ENCODE peak calls at places on chromosomes 12 and 14, in eight cellular contexts. S is adipocyte; Z is effector memory CD8-positive, alpha-beta T cell; A is HL-60; Q is small intestine; V is stimulated activated CD8-positive, alpha-beta memory T cell treated with anti-CD3 and anti-CD28 coated beads, Interleukin-4, amount 100 ng/mL, for 1 hour; C is NCI-H510A treated with DMSO at 0.1 percent for 48 hours; U is adrenal gland. O is an unnamed sample.

GRCh38 chr14:43956741-43957140 is 550.3 kb downstream of the FSCB start:
- DNase-seq in V (no peak), Z (no peak), U (no peak), S (no peak), A (no peak), Q (no peak), C (no peak), O (no peak)

GRCh38 chr14:53032161-53032803 is 81.4 kb upstream of the FERMT2 start:
- DNase-seq in Z (no peak), A (no peak), S (peak; percentile 91), Q (no peak), C (no peak), U (peak; percentile 61), V (no peak), O (no peak)

GRCh38 chr12:46585854-46586621 is 213.5 kb upstream of the SLC38A2 start:
- DNase-seq in Q (peak; percentile 24), A (no peak), S (peak; percentile 52), U (no peak), C (peak; percentile 70), V (no peak), Z (no peak), O (peak; percentile 100)

GRCh38 chr14:77883479-77884238 is 83.8 kb downstream of the ADCK1 start:
- DNase-seq in A (no peak), Q (no peak), V (no peak), C (peak; percentile 3), Z (no peak), S (no peak), U (no peak), O (no peak)

GRCh38 chr12:26987634-26988424 is 26.4 kb downstream of the TM7SF3 start:
- DNase-seq in Z (no peak), C (no peak), A (no peak), Q (no peak), V (no peak), S (no peak), U (peak; percentile 42), O (peak; percentile 60)

GRCh38 chr12:81222841-81223595 is 145.1 kb downstream of the ACSS3 start:
- DNase-seq in C (no peak), U (no peak), Q (no peak), Z (no peak), S (peak; percentile 60), V (no peak), A (no peak), O (no peak)

GRCh38 chr14:71130491-71131179 is 223.4 kb downstream of the PCNX1 start:
- DNase-seq in Q (no peak), A (no peak), U (peak; percentile 64), S (no peak), Z (no peak), V (no peak), C (no peak), O (no peak)

GRCh38 chr14:76917158-76917596 is 91.0 kb downstream of the LRRC74A start:
- DNase-seq in A (no peak), V (no peak), Q (peak; percentile 63), U (peak; percentile 78), C (peak; percentile 65), S (peak; percentile 88), Z (no peak), O (peak; percentile 87)

GRCh38 chr14:99015833-99016232 is 256.2 kb downstream of the BCL11B start:
- DNase-seq in V (no peak), Z (no peak), S (no peak), C (no peak), U (no peak), Q (no peak), A (no peak), O (no peak)

GRCh38 chr14:74290415-74290814 is 12.3 kb downstream of the ABCD4 start:
- DNase-seq in S (peak; percentile 46), Z (no peak), A (no peak), U (no peak), Q (no peak), C (no peak), V (no peak), O (peak; percentile 31)

GRCh38 chr14:101737414-101738367 is 23.8 kb upstream of the PPP2R5C start:
- DNase-seq in A (no peak), U (no peak), Q (no peak), S (no peak), Z (no peak), C (no peak), V (no peak), O (peak; percentile 11)

GRCh38 chr14:50060871-50061663 is 55.3 kb downstream of the VCPKMT start:
- DNase-seq in C (no peak), Q (no peak), U (peak; percentile 87), Z (peak; percentile 29), A (peak; percentile 78), S (peak; percentile 96), V (no peak), O (peak; percentile 62)

GRCh38 chr14:41418851-41419250 is 187.8 kb upstream of the LRFN5 start:
- DNase-seq in Q (no peak), U (no peak), C (no peak), A (no peak), S (no peak), Z (no peak), V (no peak), O (no peak)

GRCh38 chr12:49883065-49883464 is 20.6 kb downstream of the FAIM2 start:
- DNase-seq in V (no peak), U (no peak), Z (no peak), S (no peak), C (no peak), A (no peak), Q (no peak), O (no peak)

O was measured in DMS53.